ENCODE peak calls at places on chromosomes 13 and 19, in five cellular contexts. I, B, N, W and M are unnamed samples.

GRCh38 chr13:51644649-51645048 is 60.4 kb downstream of the WDFY2 start:
- DNase-seq in B (peak), I (no peak), N (no peak), W (no peak), M (no peak)

GRCh38 chr19:3556978-3557460 is 367 bp downstream of the MFSD12 start:
- DNase-seq in W (no peak), N (peak), I (peak), B (no peak), M (no peak)

GRCh38 chr19:48190288-48191284 is 20.1 kb downstream of the ZSWIM9 start:
- DNase-seq in N (peak), I (peak), W (no peak), B (peak), M (peak)

GRCh38 chr19:1653300-1653628 is 849 bp upstream of the TCF3 start:
- DNase-seq in B (no peak), W (no peak), I (no peak), N (no peak), M (no peak)

GRCh38 chr13:91085127-91085526 is 262.4 kb upstream of the MIR17HG start:
- DNase-seq in W (no peak), N (no peak), I (no peak), B (no peak), M (no peak)

GRCh38 chr19:5293607-5294089 is 47.0 kb downstream of the PTPRS start:
- DNase-seq in N (no peak), B (peak), W (peak), I (peak), M (peak)

GRCh38 chr13:50156140-50156539 is 140.9 kb downstream of the KCNRG start:
- DNase-seq in B (peak), I (no peak), W (no peak), N (no peak), M (no peak)

GRCh38 chr13:26380930-26381329 is 127.0 kb downstream of the CDK8 start:
- DNase-seq in B (no peak), W (no peak), I (no peak), N (no peak), M (no peak)

GRCh38 chr19:50992666-50993035 is 8.8 kb downstream of the KLK8 start:
- DNase-seq in N (no peak), I (no peak), B (no peak), W (no peak), M (no peak)

GRCh38 chr13:61414686-61415664 is 674 bp downstream of the PCDH20 start:
- DNase-seq in N (no peak), I (peak), W (no peak), B (peak), M (no peak)

GRCh38 chr19:15563325-15563794 is 51.7 kb upstream of the CYP4F8 start:
- DNase-seq in B (no peak), W (no peak), N (no peak), I (no peak), M (no peak)

GRCh38 chr19:17565611-17566010 is 10.2 kb downstream of the COLGALT1 start:
- DNase-seq in N (no peak), W (no peak), I (no peak), B (no peak), M (no peak)

GRCh38 chr19:17448190-17448967 is at the start of gene TMEM221:
- DNase-seq in I (peak), W (peak), B (peak), N (peak), M (peak)

GRCh38 chr19:19546751-19547162 is 8.7 kb downstream of the CILP2 start:
- DNase-seq in N (no peak), W (no peak), B (no peak), I (no peak), M (no peak)

GRCh38 chr19:5138606-5139594 is 170.0 kb downstream of the KDM4B start:
- DNase-seq in N (peak), B (peak), W (peak), I (no peak), M (peak)

GRCh38 chr13:80339841-80340642 is 884 bp downstream of the SPRY2 start:
- DNase-seq in I (peak), W (peak), B (peak), N (no peak), M (peak)

GRCh38 chr19:33177417-33177976 is 16.6 kb upstream of the LRP3 start:
- DNase-seq in W (no peak), I (no peak), N (peak), B (no peak), M (peak)

GRCh38 chr19:27794444-27795042 is 1418.4 kb downstream of the UQCRFS1 start:
- DNase-seq in I (peak), W (no peak), B (peak), N (no peak), M (peak)

GRCh38 chr19:2546128-2547032 is 70.5 kb downstream of the GADD45B start:
- DNase-seq in I (peak), B (no peak), W (peak), N (no peak), M (no peak)